ENCODE peak calls at places on chromosome 17, in five cellular contexts. One of them, this sample, is unnamed.

GRCh38 chr17:56779898-56780777 is 53.6 kb downstream of the C17orf67 start:
- DNase-seq in A549: peak; percentile 67
- DNase-seq in endothelial cell of umbilical vein: peak; percentile 79
- DNase-seq in IMR-90: peak; percentile 66
- DNase-seq in heart left ventricle: peak; percentile 89
- DNase-seq in this sample: peak; percentile 91

GRCh38 chr17:74822329-74823175 is 37.1 kb downstream of the GRIN2C start:
- DNase-seq in A549: no peak
- DNase-seq in IMR-90: no peak
- DNase-seq in heart left ventricle: no peak
- DNase-seq in endothelial cell of umbilical vein: no peak
- DNase-seq in this sample: no peak

GRCh38 chr17:20997711-20998570 is 44.9 kb downstream of the USP22 start:
- DNase-seq in heart left ventricle: no peak
- DNase-seq in A549: no peak
- DNase-seq in endothelial cell of umbilical vein: no peak
- DNase-seq in IMR-90: no peak
- DNase-seq in this sample: no peak

GRCh38 chr17:32772453-32773025 is 104.4 kb downstream of the MYO1D start:
- DNase-seq in A549: no peak
- DNase-seq in heart left ventricle: no peak
- DNase-seq in IMR-90: no peak
- DNase-seq in endothelial cell of umbilical vein: no peak
- DNase-seq in this sample: no peak

GRCh38 chr17:77320501-77321256 is 179.9 kb downstream of the SEC14L1 start:
- DNase-seq in IMR-90: no peak
- DNase-seq in heart left ventricle: peak; percentile 73
- DNase-seq in endothelial cell of umbilical vein: no peak
- DNase-seq in A549: no peak
- DNase-seq in this sample: no peak

GRCh38 chr17:76383645-76384221 is 676 bp upstream of the SPHK1 start:
- DNase-seq in endothelial cell of umbilical vein: peak; percentile 68
- DNase-seq in heart left ventricle: peak; percentile 79
- DNase-seq in IMR-90: peak; percentile 53
- DNase-seq in A549: peak; percentile 88
- DNase-seq in this sample: peak; percentile 70

GRCh38 chr17:81566461-81567126 is 14.4 kb upstream of the FAAP100 start:
- DNase-seq in heart left ventricle: no peak
- DNase-seq in IMR-90: peak; percentile 93
- DNase-seq in endothelial cell of umbilical vein: peak; percentile 97
- DNase-seq in A549: peak; percentile 85
- DNase-seq in this sample: no peak

GRCh38 chr17:82105882-82106696 is 8.1 kb upstream of the FASN start:
- DNase-seq in endothelial cell of umbilical vein: no peak
- DNase-seq in A549: peak; percentile 88
- DNase-seq in IMR-90: peak; percentile 37
- DNase-seq in heart left ventricle: peak; percentile 77
- DNase-seq in this sample: peak; percentile 90

GRCh38 chr17:59504821-59505220 is 60.6 kb upstream of the DHX40 start:
- DNase-seq in A549: no peak
- DNase-seq in endothelial cell of umbilical vein: no peak
- DNase-seq in IMR-90: no peak
- DNase-seq in heart left ventricle: no peak
- DNase-seq in this sample: no peak

GRCh38 chr17:59332890-59333377 is 1.5 kb downstream of the YPEL2 start:
- DNase-seq in IMR-90: peak; percentile 11
- DNase-seq in heart left ventricle: no peak
- DNase-seq in A549: no peak
- DNase-seq in endothelial cell of umbilical vein: peak; percentile 41
- DNase-seq in this sample: peak; percentile 52

GRCh38 chr17:8122923-8123694 is 797 bp downstream of the HES7 start:
- DNase-seq in heart left ventricle: no peak
- DNase-seq in A549: peak; percentile 39
- DNase-seq in IMR-90: peak; percentile 27
- DNase-seq in endothelial cell of umbilical vein: peak; percentile 19
- DNase-seq in this sample: no peak

GRCh38 chr17:2138768-2139167 is 83.9 kb downstream of the HIC1 start:
- DNase-seq in endothelial cell of umbilical vein: peak; percentile 50
- DNase-seq in A549: no peak
- DNase-seq in IMR-90: no peak
- DNase-seq in heart left ventricle: no peak
- DNase-seq in this sample: no peak

GRCh38 chr17:2070241-2071023 is 15.5 kb downstream of the HIC1 start:
- DNase-seq in IMR-90: no peak
- DNase-seq in endothelial cell of umbilical vein: no peak
- DNase-seq in heart left ventricle: no peak
- DNase-seq in A549: no peak
- DNase-seq in this sample: no peak

GRCh38 chr17:30558313-30559195 is 81.3 kb downstream of the GOSR1 start:
- DNase-seq in endothelial cell of umbilical vein: no peak
- DNase-seq in A549: no peak
- DNase-seq in heart left ventricle: no peak
- DNase-seq in IMR-90: no peak
- DNase-seq in this sample: no peak

GRCh38 chr17:76640550-76641380 is 2.8 kb downstream of the ST6GALNAC1 start:
- DNase-seq in heart left ventricle: no peak
- DNase-seq in IMR-90: no peak
- DNase-seq in A549: no peak
- DNase-seq in endothelial cell of umbilical vein: peak; percentile 50
- DNase-seq in this sample: no peak

GRCh38 chr17:78859051-78859450 is 18.4 kb upstream of the USP36 start:
- DNase-seq in A549: no peak
- DNase-seq in IMR-90: no peak
- DNase-seq in endothelial cell of umbilical vein: no peak
- DNase-seq in heart left ventricle: no peak
- DNase-seq in this sample: no peak

GRCh38 chr17:33522623-33523022 is 229.5 kb upstream of the ASIC2 start:
- DNase-seq in endothelial cell of umbilical vein: no peak
- DNase-seq in heart left ventricle: no peak
- DNase-seq in A549: no peak
- DNase-seq in IMR-90: no peak
- DNase-seq in this sample: no peak

GRCh38 chr17:10033449-10033848 is 128.4 kb upstream of the RCVRN start:
- DNase-seq in A549: no peak
- DNase-seq in endothelial cell of umbilical vein: no peak
- DNase-seq in heart left ventricle: no peak
- DNase-seq in IMR-90: no peak
- DNase-seq in this sample: no peak

GRCh38 chr17:6474906-6475305 is 30.7 kb downstream of the PIMREG start:
- DNase-seq in A549: no peak
- DNase-seq in IMR-90: no peak
- DNase-seq in endothelial cell of umbilical vein: no peak
- DNase-seq in heart left ventricle: no peak
- DNase-seq in this sample: no peak

GRCh38 chr17:67043283-67043682 is 1.1 kb upstream of the CACNG1 start:
- DNase-seq in IMR-90: no peak
- DNase-seq in endothelial cell of umbilical vein: no peak
- DNase-seq in heart left ventricle: no peak
- DNase-seq in A549: no peak
- DNase-seq in this sample: no peak

GRCh38 chr17:32621612-32622312 is 135.0 kb downstream of the CDK5R1 start:
- DNase-seq in A549: no peak
- DNase-seq in heart left ventricle: no peak
- DNase-seq in IMR-90: no peak
- DNase-seq in endothelial cell of umbilical vein: peak; percentile 58
- DNase-seq in this sample: no peak

GRCh38 chr17:81366648-81367047 is 28.6 kb upstream of the BAHCC1 start:
- DNase-seq in A549: no peak
- DNase-seq in endothelial cell of umbilical vein: no peak
- DNase-seq in heart left ventricle: no peak
- DNase-seq in IMR-90: no peak
- DNase-seq in this sample: no peak

GRCh38 chr17:76537288-76537577 is 276 bp downstream of the CYGB start:
- DNase-seq in IMR-90: peak; percentile 39
- DNase-seq in A549: no peak
- DNase-seq in endothelial cell of umbilical vein: no peak
- DNase-seq in heart left ventricle: no peak
- DNase-seq in this sample: no peak

GRCh38 chr17:9141423-9141753 is 120.1 kb downstream of the NTN1 start:
- DNase-seq in heart left ventricle: no peak
- DNase-seq in IMR-90: no peak
- DNase-seq in A549: no peak
- DNase-seq in endothelial cell of umbilical vein: no peak
- DNase-seq in this sample: no peak

GRCh38 chr17:51636291-51636690 is 375.9 kb downstream of the UTP18 start:
- DNase-seq in endothelial cell of umbilical vein: no peak
- DNase-seq in heart left ventricle: no peak
- DNase-seq in IMR-90: no peak
- DNase-seq in A549: peak; percentile 18
- DNase-seq in this sample: no peak

GRCh38 chr17:1375615-1376014 is 24.4 kb downstream of the YWHAE start:
- DNase-seq in A549: no peak
- DNase-seq in heart left ventricle: no peak
- DNase-seq in IMR-90: no peak
- DNase-seq in endothelial cell of umbilical vein: no peak
- DNase-seq in this sample: no peak

GRCh38 chr17:50659220-50659619 is 24.5 kb downstream of the ABCC3 start:
- DNase-seq in endothelial cell of umbilical vein: no peak
- DNase-seq in IMR-90: no peak
- DNase-seq in A549: no peak
- DNase-seq in heart left ventricle: no peak
- DNase-seq in this sample: no peak

GRCh38 chr17:75845058-75845711 is 981 bp upstream of the UNC13D start:
- DNase-seq in A549: peak; percentile 92
- DNase-seq in heart left ventricle: peak; percentile 91
- DNase-seq in endothelial cell of umbilical vein: peak; percentile 70
- DNase-seq in IMR-90: peak; percentile 73
- DNase-seq in this sample: peak; percentile 92

GRCh38 chr17:77349976-77350830 is 209.4 kb downstream of the SEC14L1 start:
- DNase-seq in endothelial cell of umbilical vein: peak; percentile 26
- DNase-seq in heart left ventricle: no peak
- DNase-seq in IMR-90: peak; percentile 86
- DNase-seq in A549: no peak
- DNase-seq in this sample: no peak

GRCh38 chr17:39011907-39012468 is 44.8 kb upstream of the FBXO47 start:
- DNase-seq in IMR-90: no peak
- DNase-seq in endothelial cell of umbilical vein: no peak
- DNase-seq in A549: peak; percentile 46
- DNase-seq in heart left ventricle: no peak
- DNase-seq in this sample: no peak
- H3K4me3 ChIP-seq in IMR-90: no peak overlapping the region
- H3K4me3 ChIP-seq in endothelial cell of umbilical vein: no peak overlapping the region
- H3K4me3 ChIP-seq in A549: no peak overlapping the region
- H3K4me3 ChIP-seq in heart left ventricle: no peak overlapping the region
- H3K4me3 ChIP-seq in this sample: no peak overlapping the region

GRCh38 chr17:80203448-80204092 is 16.6 kb downstream of the SGSH start:
- DNase-seq in A549: no peak
- DNase-seq in endothelial cell of umbilical vein: no peak
- DNase-seq in heart left ventricle: no peak
- DNase-seq in IMR-90: no peak
- DNase-seq in this sample: no peak
- TF ChIP-seq CTCF in A549: no peak
- TF ChIP-seq CTCF in endothelial cell of umbilical vein: no peak
- TF ChIP-seq CTCF in heart left ventricle: no peak
- TF ChIP-seq CTCF in IMR-90: no peak
- TF ChIP-seq CTCF in this sample: no peak

GRCh38 chr17:45287526-45288264 is 25.8 kb upstream of the SPATA32 start:
- DNase-seq in IMR-90: no peak
- DNase-seq in A549: no peak
- DNase-seq in endothelial cell of umbilical vein: no peak
- DNase-seq in heart left ventricle: no peak
- DNase-seq in this sample: no peak
- H3K4me1 ChIP-seq in IMR-90: peaks cover 28% of the 10 kb centered on the region
- H3K4me1 ChIP-seq in A549: peaks cover 59% of the 10 kb centered on the region
- H3K4me1 ChIP-seq in endothelial cell of umbilical vein: peaks cover 1% of the 10 kb centered on the region
- H3K4me1 ChIP-seq in heart left ventricle: peaks cover 81% of the 10 kb centered on the region
- H3K4me1 ChIP-seq in this sample: peaks cover 66% of the 10 kb centered on the region

GRCh38 chr17:17724307-17724921 is 43.2 kb downstream of the RAI1 start:
- DNase-seq in A549: no peak
- DNase-seq in heart left ventricle: peak; percentile 80
- DNase-seq in IMR-90: peak; percentile 54
- DNase-seq in endothelial cell of umbilical vein: peak; percentile 77
- DNase-seq in this sample: no peak

GRCh38 chr17:17722906-17723353 is 41.7 kb downstream of the RAI1 start:
- DNase-seq in A549: no peak
- DNase-seq in IMR-90: no peak
- DNase-seq in endothelial cell of umbilical vein: no peak
- DNase-seq in heart left ventricle: no peak
- DNase-seq in this sample: no peak

GRCh38 chr17:17721140-17721668 is 39.9 kb downstream of the RAI1 start:
- DNase-seq in heart left ventricle: no peak
- DNase-seq in A549: no peak
- DNase-seq in IMR-90: no peak
- DNase-seq in endothelial cell of umbilical vein: no peak
- DNase-seq in this sample: no peak

GRCh38 chr17:17723354-17724261 is 42.4 kb downstream of the RAI1 start:
- DNase-seq in heart left ventricle: no peak
- DNase-seq in endothelial cell of umbilical vein: peak; percentile 61
- DNase-seq in A549: no peak
- DNase-seq in IMR-90: peak; percentile 90
- DNase-seq in this sample: no peak

DNA sequence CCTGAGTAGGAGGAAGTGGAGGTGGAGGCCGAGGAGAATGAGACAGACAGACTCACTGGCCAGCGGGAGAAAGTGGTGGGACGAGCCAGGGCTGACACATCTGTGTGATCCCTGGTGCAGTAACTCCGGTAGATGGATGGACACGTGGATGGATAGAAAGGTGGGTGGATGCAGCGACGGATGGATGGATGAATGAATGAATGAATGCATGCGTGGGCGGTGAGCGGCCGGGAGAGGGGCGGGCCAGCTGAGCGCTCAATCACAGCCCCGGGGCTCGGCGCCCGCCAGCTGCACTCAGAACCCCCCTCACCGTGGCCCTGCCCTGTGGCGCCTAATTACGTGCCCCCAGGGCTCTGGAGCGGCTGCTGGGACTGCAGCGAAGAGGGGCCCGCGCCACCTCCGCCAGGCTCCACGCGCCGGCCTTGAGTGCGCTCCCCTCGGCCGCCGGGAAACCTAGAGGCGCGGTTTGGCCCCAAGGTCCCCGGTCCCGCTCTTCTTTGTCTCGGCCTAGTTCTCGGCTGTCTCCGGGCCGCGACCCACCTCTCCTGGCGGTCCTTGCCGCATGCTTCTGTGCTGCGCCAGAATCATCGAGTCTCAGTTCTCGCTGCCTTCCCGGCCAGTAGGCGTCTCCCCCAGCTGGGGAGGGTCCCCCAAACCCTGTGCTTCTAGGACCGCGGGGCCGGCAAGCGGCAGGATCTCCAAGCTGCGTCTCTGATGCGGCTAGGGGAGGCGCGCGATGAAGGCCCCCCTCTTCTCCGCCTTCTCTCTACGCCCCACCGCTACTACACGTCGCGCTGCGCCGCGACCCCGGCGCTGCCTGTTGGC is 41.0 kb downstream of the RAI1 start:
- DNase-seq in endothelial cell of umbilical vein: no peak
- DNase-seq in IMR-90: peak; percentile 58
- DNase-seq in A549: no peak
- DNase-seq in heart left ventricle: no peak
- DNase-seq in this sample: no peak
- H3K4me3 ChIP-seq in endothelial cell of umbilical vein: no peak overlapping the region
- H3K4me3 ChIP-seq in IMR-90: no peak overlapping the region
- H3K4me3 ChIP-seq in A549: no peak overlapping the region
- H3K4me3 ChIP-seq in heart left ventricle: peak overlapping the region; percentile 73
- H3K4me3 ChIP-seq in this sample: no peak overlapping the region

GRCh38 chr17:60745544-60745943 is 67.9 kb downstream of the BCAS3 start:
- DNase-seq in endothelial cell of umbilical vein: no peak
- DNase-seq in heart left ventricle: no peak
- DNase-seq in A549: no peak
- DNase-seq in IMR-90: no peak
- DNase-seq in this sample: no peak
- TF ChIP-seq CTCF in endothelial cell of umbilical vein: no peak
- TF ChIP-seq CTCF in heart left ventricle: no peak
- TF ChIP-seq CTCF in A549: peak; percentile 42
- TF ChIP-seq CTCF in IMR-90: no peak
- TF ChIP-seq CTCF in this sample: no peak